ENCODE peak calls at places on chromosomes 5 and 9, in ten cellular contexts. U is HT1080; Z is HT-29; C is effector memory CD4-positive, alpha-beta T cell; P is AG04450; F is WTC11; G is GM19239; J is left ventricle myocardium superior; R is GM20000; V is NCI-H510A. B is an unnamed sample.

GRCh38 chr9:129224618-129225017 is 46.6 kb upstream of the IER5L start:
- DNase-seq in U (no peak), Z (no peak), C (no peak), P (no peak), F (no peak), G (no peak), J (no peak), R (no peak), V (no peak), B (no peak)

GRCh38 chr9:89418882-89419641 is 78.9 kb downstream of the SEMA4D start:
- DNase-seq in U (no peak), Z (no peak), C (peak), P (no peak), F (no peak), G (no peak), J (no peak), R (peak), V (no peak), B (no peak)

GRCh38 chr5:95114305-95114704 is 170.6 kb downstream of the MCTP1 start:
- DNase-seq in U (no peak), Z (no peak), C (no peak), P (no peak), F (no peak), G (no peak), J (no peak), R (no peak), V (no peak), B (no peak)

GRCh38 chr5:61280766-61281427 is 51.2 kb upstream of the ZSWIM6 start:
- DNase-seq in U (peak), Z (peak), C (no peak), P (no peak), F (no peak), G (no peak), J (peak), R (no peak), V (no peak), B (peak)

GRCh38 chr9:99249619-99250018 is 27.5 kb downstream of the SEC61B start:
- DNase-seq in U (peak), Z (no peak), C (no peak), P (no peak), F (no peak), G (no peak), J (no peak), R (no peak), V (no peak), B (no peak)

GRCh38 chr9:116594552-116594951 is 92.6 kb upstream of the TRIM32 start:
- DNase-seq in U (peak), Z (no peak), C (no peak), P (peak), F (no peak), G (no peak), J (no peak), R (no peak), V (no peak), B (no peak)

GRCh38 chr9:76180541-76180940 is 213.7 kb downstream of the RFK start:
- DNase-seq in U (peak), Z (peak), C (no peak), P (no peak), F (no peak), G (no peak), J (no peak), R (no peak), V (no peak), B (no peak)

GRCh38 chr9:93452710-93453046 is 703 bp downstream of the FAM120AOS start:
- DNase-seq in U (peak), Z (no peak), C (no peak), P (no peak), F (no peak), G (no peak), J (peak), R (no peak), V (no peak), B (no peak)

GRCh38 chr9:128033609-128034008 is 33.5 kb downstream of the NAIF1 start:
- DNase-seq in U (no peak), Z (no peak), C (no peak), P (no peak), F (no peak), G (no peak), J (no peak), R (no peak), V (no peak), B (no peak)

GRCh38 chr5:133820516-133820915 is 147.9 kb downstream of the C5orf15 start:
- DNase-seq in U (no peak), Z (no peak), C (no peak), P (no peak), F (no peak), G (no peak), J (no peak), R (no peak), V (no peak), B (no peak)

GRCh38 chr5:125277494-125278154 is 531.2 kb upstream of the ZNF608 start:
- DNase-seq in U (peak), Z (peak), C (no peak), P (peak), F (no peak), G (no peak), J (no peak), R (no peak), V (no peak), B (no peak)

GRCh38 chr5:146098047-146098446 is 7.3 kb downstream of the PLAC8L1 start:
- DNase-seq in U (no peak), Z (no peak), C (no peak), P (no peak), F (no peak), G (no peak), J (no peak), R (no peak), V (no peak), B (no peak)

GRCh38 chr5:179235416-179236400 is 109.6 kb downstream of the ADAMTS2 start:
- DNase-seq in U (no peak), Z (no peak), C (no peak), P (no peak), F (peak), G (no peak), J (no peak), R (no peak), V (no peak), B (no peak)

GRCh38 chr5:168746893-168747640 is 167.9 kb upstream of the PANK3 start:
- DNase-seq in U (no peak), Z (no peak), C (no peak), P (no peak), F (no peak), G (no peak), J (no peak), R (no peak), V (no peak), B (no peak)

GRCh38 chr9:129501771-129502324 is 119.1 kb downstream of the C9orf50 start:
- DNase-seq in U (no peak), Z (no peak), C (no peak), P (no peak), F (no peak), G (no peak), J (no peak), R (no peak), V (no peak), B (no peak)

GRCh38 chr5:161283296-161283695 is 263.2 kb downstream of the GABRB2 start:
- DNase-seq in U (no peak), Z (no peak), C (no peak), P (no peak), F (no peak), G (no peak), J (no peak), R (no peak), V (no peak), B (peak)

B was measured in cerebellum.